ENCODE peak calls at places on chromosome 15, in eight cellular contexts. V is H9; Q is posterior cingulate gyrus; J is brain microvascular endothelial cell; S is activated CD8-positive, alpha-beta memory T cell treated with anti-CD3 and anti-CD28 coated beads, Interleukin-2, amount 10 ng/mL, durations not matched to agents 7 days and 5 days; H is NCI-H748 treated with DMSO at 0.1 percent for 48 hours; I is activated T-cell treated with anti-CD3 and anti-CD28 coated beads for 48 hours; Z is iPS-NIHi11. N is an unnamed sample.

GRCh38 chr15:84795186-84795585 is 22.0 kb upstream of the ALPK3 start:
- DNase-seq in Q (no peak), Z (no peak), J (no peak), S (no peak), V (no peak), H (no peak), I (no peak), N (no peak)

GRCh38 chr15:28920781-28921331 is 35.1 kb downstream of the APBA2 start:
- DNase-seq in J (no peak), Z (no peak), I (no peak), S (no peak), V (no peak), H (no peak), Q (no peak), N (no peak)

GRCh38 chr15:22870865-22871264 is 32.4 kb downstream of the NIPA2 start:
- DNase-seq in H (no peak), J (no peak), Q (no peak), I (no peak), Z (no peak), S (no peak), V (no peak), N (no peak)

GRCh38 chr15:89002281-89002761 is 85.9 kb upstream of the ABHD2 start:
- DNase-seq in Z (no peak), H (no peak), J (peak), V (no peak), S (no peak), Q (no peak), I (no peak), N (no peak)

GRCh38 chr15:23690450-23690852 is 3.3 kb upstream of the NDN start:
- DNase-seq in V (peak), I (no peak), H (no peak), J (no peak), Q (peak), S (no peak), Z (peak), N (no peak)

GRCh38 chr15:73691398-73691797 is 7.2 kb downstream of the CD276 start:
- DNase-seq in Z (peak), J (peak), S (no peak), V (peak), H (no peak), I (no peak), Q (no peak), N (peak)

GRCh38 chr15:80059786-80060489 is 462 bp downstream of the ZFAND6 start:
- DNase-seq in J (no peak), S (no peak), I (peak), V (peak), Q (no peak), Z (peak), H (peak), N (no peak)

GRCh38 chr15:41825572-41826535 is 2.0 kb upstream of the JMJD7 start:
- DNase-seq in Q (no peak), V (no peak), H (no peak), I (no peak), J (no peak), S (no peak), Z (peak), N (no peak)

GRCh38 chr15:52529289-52529929 is 729 bp upstream of the MYO5A start:
- DNase-seq in I (peak), J (peak), S (peak), Q (peak), V (peak), Z (no peak), H (no peak), N (no peak)

GRCh38 chr15:66505818-66506217 is 692 bp downstream of the ZWILCH start:
- DNase-seq in J (no peak), I (no peak), H (no peak), Z (no peak), V (no peak), S (no peak), Q (no peak), N (no peak)

GRCh38 chr15:31216210-31216911 is 110.3 kb upstream of the KLF13 start:
- DNase-seq in V (peak), Q (no peak), H (peak), S (peak), I (peak), J (no peak), Z (peak), N (peak)

GRCh38 chr15:83734487-83734886 is 80.6 kb downstream of the ADAMTSL3 start:
- DNase-seq in S (no peak), Q (no peak), I (no peak), J (no peak), V (peak), H (no peak), Z (peak), N (no peak)

GRCh38 chr15:95669146-95669922 is 661.2 kb upstream of the NR2F2 start:
- DNase-seq in H (no peak), J (no peak), S (no peak), Q (peak), I (no peak), V (no peak), Z (no peak), N (no peak)

GRCh38 chr15:39744334-39745103 is 38.1 kb downstream of the FSIP1 start:
- DNase-seq in H (no peak), V (no peak), J (no peak), Q (no peak), Z (no peak), S (no peak), I (no peak), N (no peak)

GRCh38 chr15:69568621-69569020 is 116.0 kb downstream of the RPLP1 start:
- DNase-seq in S (no peak), H (no peak), Z (no peak), I (no peak), V (no peak), J (peak), Q (no peak), N (no peak)

GRCh38 chr15:28086175-28086703 is 12.9 kb downstream of the OCA2 start:
- DNase-seq in S (peak), Z (peak), I (no peak), J (peak), H (peak), Q (no peak), V (peak), N (no peak)

GRCh38 chr15:67142142-67143092 is 77.0 kb downstream of the SMAD3 start:
- DNase-seq in J (peak), I (no peak), V (no peak), Q (no peak), Z (no peak), H (no peak), S (no peak), N (no peak)

GRCh38 chr15:30922469-30923311 is 19.0 kb downstream of the FAN1 start:
- DNase-seq in H (no peak), Z (peak), V (peak), J (peak), S (no peak), I (no peak), Q (peak), N (no peak)

GRCh38 chr15:25183581-25184330 is 229.0 kb downstream of the SNRPN start:
- DNase-seq in I (no peak), Q (peak), Z (no peak), J (no peak), S (no peak), V (no peak), H (no peak), N (no peak)

GRCh38 chr15:74616020-74616939 is 644 bp downstream of the CLK3 start:
- DNase-seq in Q (no peak), H (no peak), V (no peak), J (peak), Z (no peak), I (peak), S (peak), N (no peak)

GRCh38 chr15:42772901-42773300 is 36.0 kb upstream of the CDAN1 start:
- DNase-seq in V (no peak), S (no peak), Z (no peak), J (no peak), H (no peak), I (no peak), Q (no peak), N (no peak)

GRCh38 chr15:44713006-44713966 is 2.0 kb downstream of the B2M start:
- DNase-seq in J (no peak), Q (no peak), Z (no peak), V (no peak), I (no peak), S (no peak), H (peak), N (no peak)

GRCh38 chr15:33963831-33964664 is 4.2 kb upstream of the CHRM5 start:
- DNase-seq in J (no peak), V (no peak), H (peak), S (no peak), Q (no peak), I (no peak), Z (peak), N (peak)

GRCh38 chr15:95132774-95133173 is 901.4 kb downstream of the MCTP2 start:
- DNase-seq in S (no peak), I (no peak), V (no peak), Z (no peak), H (no peak), Q (no peak), J (peak), N (no peak)

GRCh38 chr15:84982301-84982920 is 755 bp downstream of the PDE8A start:
- DNase-seq in S (peak), H (no peak), V (peak), Z (no peak), J (no peak), I (peak), Q (peak), N (no peak)

N was measured in AG09319.